ENCODE peak calls at places on chromosomes 11 and 22, in nine cellular contexts. M, N, P, J, S, T, D, E and C are unnamed samples.

GRCh38 chr22:45867118-45867905 is 109.7 kb downstream of the WNT7B start:
- DNase-seq in M (peak; percentile 41), N (peak; percentile 44), P (no peak), J (peak; percentile 41), S (peak; percentile 62), T (no peak), D (no peak), E (peak; percentile 73), C (no peak)

GRCh38 chr11:2101171-2101675 is 38.0 kb downstream of the IGF2 start:
- DNase-seq in M (no peak), N (no peak), P (no peak), J (no peak), S (no peak), T (no peak), D (no peak), E (peak; percentile 56), C (no peak)

GRCh38 chr11:85132839-85133238 is 494.3 kb downstream of the DLG2 start:
- DNase-seq in M (no peak), N (no peak), P (peak; percentile 15), J (no peak), S (peak; percentile 5), T (no peak), D (no peak), E (no peak), C (no peak)

GRCh38 chr22:28464179-28464578 is 215.5 kb downstream of the TTC28 start:
- DNase-seq in M (no peak), N (no peak), P (no peak), J (no peak), S (no peak), T (no peak), D (no peak), E (no peak), C (no peak)

GRCh38 chr11:12800032-12800671 is 125.9 kb downstream of the TEAD1 start:
- DNase-seq in M (peak; percentile 71), N (no peak), P (peak; percentile 80), J (peak; percentile 68), S (peak; percentile 82), T (peak; percentile 80), D (no peak), E (no peak), C (peak; percentile 65)

GRCh38 chr22:37904572-37905533 is 1.2 kb upstream of the MICALL1 start:
- DNase-seq in M (peak; percentile 100), N (no peak), P (peak; percentile 98), J (peak; percentile 98), S (peak; percentile 84), T (peak; percentile 84), D (no peak), E (peak; percentile 75), C (peak; percentile 53)

GRCh38 chr11:44621784-44622183 is 56.3 kb downstream of the CD82 start:
- DNase-seq in M (no peak), N (no peak), P (no peak), J (no peak), S (no peak), T (no peak), D (no peak), E (no peak), C (no peak)

GRCh38 chr11:61872935-61873565 is 18.3 kb downstream of the FADS3 start:
- DNase-seq in M (no peak), N (no peak), P (no peak), J (no peak), S (no peak), T (no peak), D (no peak), E (no peak), C (no peak)

GRCh38 chr11:61880050-61880449 is 11.3 kb downstream of the FADS3 start:
- DNase-seq in M (no peak), N (no peak), P (no peak), J (no peak), S (no peak), T (no peak), D (no peak), E (no peak), C (no peak)

GRCh38 chr11:130737866-130738431 is 178.3 kb downstream of the SNX19 start:
- DNase-seq in M (peak; percentile 84), N (no peak), P (peak; percentile 77), J (peak; percentile 54), S (peak; percentile 41), T (no peak), D (no peak), E (peak; percentile 92), C (peak; percentile 9)

GRCh38 chr22:17742528-17742902 is 31.8 kb downstream of the BID start:
- DNase-seq in M (peak; percentile 71), N (peak; percentile 87), P (peak; percentile 68), J (peak; percentile 69), S (peak; percentile 89), T (peak; percentile 68), D (no peak), E (no peak), C (peak; percentile 84)

DNA sequence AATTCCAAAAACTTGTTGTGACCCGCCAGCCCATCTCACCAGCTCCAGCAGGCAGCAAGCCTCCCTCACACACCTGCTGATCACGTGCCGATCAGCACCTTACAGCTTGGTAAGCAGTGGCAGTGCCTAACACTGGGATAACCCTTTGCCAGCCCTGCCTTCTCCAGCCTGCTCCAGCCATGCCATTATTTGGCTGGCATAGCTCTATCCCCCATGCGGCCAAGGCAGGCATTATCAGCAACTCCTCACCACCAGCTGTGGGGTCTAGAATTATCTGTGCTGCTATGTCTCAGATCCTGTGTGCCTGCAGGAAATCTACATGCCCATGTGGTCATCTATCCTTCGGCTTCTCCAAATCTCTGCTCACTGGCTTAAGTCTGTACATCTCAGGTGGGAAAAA is 215.0 kb downstream of the ST3GAL4 start:
- DNase-seq in M (no peak), N (no peak), P (no peak), J (no peak), S (no peak), T (peak; percentile 8), D (no peak), E (peak; percentile 10), C (no peak)
- TF ChIP-seq CTCF in M (no peak), N (no peak), P (no peak), J (no peak), S (no peak), T (no peak), D (no peak), E (no peak), C (no peak)

GRCh38 chr11:134379241-134379640 is 32.8 kb downstream of the B3GAT1 start:
- DNase-seq in M (no peak), N (no peak), P (no peak), J (no peak), S (no peak), T (no peak), D (no peak), E (peak; percentile 50), C (no peak)
- TF ChIP-seq CTCF in M (no peak), N (no peak), P (no peak), J (no peak), S (no peak), T (no peak), D (no peak), E (no peak), C (no peak)

GRCh38 chr11:64339319-64339718 is 685 bp upstream of the CCDC88B start:
- DNase-seq in M (no peak), N (no peak), P (no peak), J (no peak), S (no peak), T (no peak), D (no peak), E (no peak), C (no peak)

GRCh38 chr11:64339754-64340408 is at the start of gene CCDC88B:
- DNase-seq in M (no peak), N (no peak), P (no peak), J (no peak), S (peak; percentile 7), T (no peak), D (no peak), E (peak; percentile 90), C (no peak)

GRCh38 chr11:64341851-64342791 is 2.1 kb downstream of the CCDC88B start:
- DNase-seq in M (peak; percentile 87), N (peak; percentile 76), P (peak; percentile 80), J (peak; percentile 86), S (peak; percentile 93), T (peak; percentile 91), D (peak; percentile 72), E (peak; percentile 97), C (peak; percentile 96)

GRCh38 chr11:64341429-64341828 is 1.4 kb downstream of the CCDC88B start:
- DNase-seq in M (no peak), N (no peak), P (no peak), J (no peak), S (peak; percentile 3), T (no peak), D (no peak), E (peak; percentile 73), C (no peak)

DNA sequence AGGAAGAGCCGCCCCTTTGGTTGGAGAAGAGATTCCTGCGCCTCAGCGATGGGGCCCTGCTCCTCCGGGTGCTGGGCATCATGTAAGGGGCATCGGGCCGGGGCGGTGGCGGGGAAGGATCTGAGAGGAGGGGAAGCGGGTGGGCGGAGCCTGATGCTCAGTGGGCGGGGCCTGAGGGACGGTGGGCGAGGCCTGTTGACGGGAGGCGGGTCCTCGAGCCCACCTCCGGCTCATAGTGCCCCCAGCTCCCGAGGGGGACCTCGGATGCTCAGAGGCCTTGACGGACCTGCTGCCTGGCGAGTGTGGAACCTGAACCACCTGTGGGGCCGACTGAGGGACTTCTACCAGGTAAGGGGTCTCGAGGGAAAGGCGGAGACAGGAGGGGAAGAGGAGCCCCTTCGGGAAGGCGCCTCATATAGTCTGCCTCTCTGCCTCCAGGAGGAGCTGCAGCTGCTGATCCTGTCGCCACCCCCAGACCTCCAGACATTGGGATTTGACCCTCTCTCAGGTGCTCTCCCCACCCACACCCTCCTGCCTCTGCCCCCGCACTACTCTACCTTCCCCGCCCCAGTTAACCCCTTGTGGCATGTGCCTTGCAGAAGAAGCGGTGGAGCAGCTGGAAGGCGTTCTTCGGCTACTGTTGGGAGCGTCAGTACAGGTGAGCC is 799 bp downstream of the CCDC88B start:
- DNase-seq in M (no peak), N (peak; percentile 62), P (no peak), J (no peak), S (peak; percentile 34), T (no peak), D (no peak), E (peak; percentile 85), C (no peak)
- TF ChIP-seq CTCF in M (no peak), N (no peak), P (peak; percentile 19), J (no peak), S (no peak), T (no peak), D (no peak), E (no peak), C (no peak)

GRCh38 chr22:22812031-22812905 is 75.3 kb upstream of the IGLL5 start:
- DNase-seq in M (no peak), N (no peak), P (no peak), J (no peak), S (no peak), T (no peak), D (no peak), E (no peak), C (no peak)

GRCh38 chr22:22810471-22810870 is 77.1 kb upstream of the IGLL5 start:
- DNase-seq in M (no peak), N (no peak), P (no peak), J (no peak), S (peak; percentile 27), T (no peak), D (no peak), E (no peak), C (peak; percentile 15)

GRCh38 chr22:22813126-22814075 is 74.2 kb upstream of the IGLL5 start:
- DNase-seq in M (no peak), N (no peak), P (no peak), J (no peak), S (no peak), T (no peak), D (no peak), E (no peak), C (no peak)

GRCh38 chr22:22811016-22812009 is 76.3 kb upstream of the IGLL5 start:
- DNase-seq in M (no peak), N (no peak), P (no peak), J (no peak), S (no peak), T (no peak), D (no peak), E (no peak), C (no peak)

GRCh38 chr22:22810018-22810427 is 77.6 kb upstream of the IGLL5 start:
- DNase-seq in M (no peak), N (peak; percentile 59), P (no peak), J (peak; percentile 20), S (peak; percentile 77), T (peak; percentile 18), D (no peak), E (peak; percentile 72), C (peak; percentile 56)
- TF ChIP-seq CTCF in M (no peak), N (peak; percentile 76), P (no peak), J (peak; percentile 69), S (peak; percentile 71), T (peak; percentile 58), D (peak; percentile 43), E (peak; percentile 17), C (no peak)